ENCODE peak calls at places on chromosomes 4 and X, in nine cellular contexts. Y is fibroblast of mammary gland, O is MM.1S, B is A549, X is colonic mucosa, R is cardiac muscle cell, G is tibial nerve, Q is astrocyte of the spinal cord, M is neural progenitor cell. V is an unnamed sample.

GRCh38 chr4:81913427-81913878 is 441.7 kb upstream of the RASGEF1B start:
- DNase-seq in Y (peak; percentile 41), O (peak; percentile 42), B (peak; percentile 54), X (peak; percentile 51), R (peak; percentile 72), G (no peak), Q (peak; percentile 1), M (peak; percentile 89), V (peak; percentile 16)

GRCh38 chr4:4990857-4991540 is 28.3 kb downstream of the CYTL1 start:
- DNase-seq in Y (peak; percentile 95), O (no peak), B (peak; percentile 75), X (peak; percentile 67), R (peak; percentile 93), G (peak; percentile 61), Q (peak; percentile 55), M (no peak), V (peak; percentile 40)

GRCh38 chr4:11715753-11716521 is 287.2 kb upstream of the HS3ST1 start:
- DNase-seq in Y (no peak), O (no peak), B (no peak), X (no peak), R (no peak), G (no peak), Q (no peak), M (no peak), V (no peak)

GRCh38 chr4:103105558-103106356 is 6.1 kb upstream of the BDH2 start:
- DNase-seq in Y (no peak), O (no peak), B (no peak), X (no peak), R (peak; percentile 16), G (no peak), Q (peak; percentile 29), M (no peak), V (no peak)

GRCh38 chrX:15216280-15216679 is 53.6 kb downstream of the ASB9 start:
- DNase-seq in Y (no peak), O (no peak), B (no peak), X (no peak), R (no peak), G (no peak), Q (no peak), M (no peak), V (no peak)

GRCh38 chr4:26671111-26671510 is 87.2 kb downstream of the TBC1D19 start:
- DNase-seq in Y (no peak), O (no peak), B (no peak), X (no peak), R (no peak), G (no peak), Q (no peak), M (no peak), V (no peak)

GRCh38 chrX:66110112-66110511 is 53.9 kb upstream of the HEPH start:
- DNase-seq in Y (peak; percentile 39), O (peak; percentile 53), B (peak; percentile 9), X (peak; percentile 28), R (peak; percentile 20), G (no peak), Q (no peak), M (peak; percentile 9), V (no peak)

GRCh38 chr4:126470862-126471261 is 1156.1 kb downstream of the FAT4 start:
- DNase-seq in Y (peak; percentile 3), O (no peak), B (no peak), X (no peak), R (peak; percentile 48), G (no peak), Q (no peak), M (no peak), V (no peak)

GRCh38 chrX:104112326-104112951 is at the start of gene ZCCHC18:
- DNase-seq in Y (peak; percentile 20), O (peak; percentile 68), B (peak; percentile 4), X (peak; percentile 28), R (peak; percentile 67), G (no peak), Q (peak; percentile 72), M (peak; percentile 91), V (no peak)

GRCh38 chrX:9416562-9417319 is 48.1 kb upstream of the TBL1X start:
- DNase-seq in Y (peak; percentile 65), O (no peak), B (no peak), X (no peak), R (peak; percentile 78), G (no peak), Q (no peak), M (no peak), V (no peak)

GRCh38 chr4:23268072-23268771 is 575.5 kb downstream of the GBA3 start:
- DNase-seq in Y (no peak), O (no peak), B (no peak), X (no peak), R (no peak), G (no peak), Q (no peak), M (no peak), V (no peak)

GRCh38 chr4:171812377-171813194 is 618 bp upstream of the GALNTL6 start:
- DNase-seq in Y (no peak), O (no peak), B (peak; percentile 8), X (no peak), R (no peak), G (no peak), Q (no peak), M (peak; percentile 61), V (no peak)

GRCh38 chr4:82044141-82044993 is 329.4 kb downstream of the HNRNPD start:
- DNase-seq in Y (peak; percentile 24), O (no peak), B (peak; percentile 18), X (peak; percentile 40), R (peak; percentile 84), G (peak; percentile 14), Q (peak; percentile 53), M (peak; percentile 88), V (no peak)

GRCh38 chr4:68278045-68278444 is 32.6 kb upstream of the TMPRSS11B start:
- DNase-seq in Y (no peak), O (no peak), B (no peak), X (no peak), R (no peak), G (no peak), Q (no peak), M (no peak), V (no peak)

GRCh38 chr4:23023121-23023520 is 330.4 kb downstream of the GBA3 start:
- DNase-seq in Y (no peak), O (no peak), B (no peak), X (no peak), R (no peak), G (no peak), Q (no peak), M (no peak), V (no peak)

GRCh38 chr4:155106629-155107028 is 101.8 kb upstream of the NPY2R start:
- DNase-seq in Y (no peak), O (no peak), B (no peak), X (no peak), R (no peak), G (no peak), Q (no peak), M (no peak), V (no peak)
- TF ChIP-seq CTCF in Y (no peak), O (no peak), B (no peak), X (no peak), R (no peak), G (no peak), Q (no peak), M (no peak), V (no peak)

GRCh38 chr4:145933134-145933533 is 5.5 kb downstream of the ZNF827 start:
- DNase-seq in Y (peak; percentile 47), O (no peak), B (no peak), X (no peak), R (no peak), G (no peak), Q (no peak), M (no peak), V (no peak)

GRCh38 chr4:145931403-145931802 is 7.2 kb downstream of the ZNF827 start:
- DNase-seq in Y (no peak), O (no peak), B (no peak), X (no peak), R (no peak), G (no peak), Q (no peak), M (no peak), V (no peak)

GRCh38 chr4:145930592-145930991 is 8.0 kb downstream of the ZNF827 start:
- DNase-seq in Y (peak; percentile 30), O (no peak), B (no peak), X (no peak), R (no peak), G (no peak), Q (no peak), M (no peak), V (no peak)

GRCh38 chr4:145927055-145927454 is 11.6 kb downstream of the ZNF827 start:
- DNase-seq in Y (no peak), O (no peak), B (no peak), X (no peak), R (no peak), G (no peak), Q (no peak), M (no peak), V (no peak)

GRCh38 chr4:145929415-145930178 is 9.0 kb downstream of the ZNF827 start:
- DNase-seq in Y (no peak), O (no peak), B (no peak), X (no peak), R (no peak), G (no peak), Q (no peak), M (no peak), V (no peak)
- H3K4me3 ChIP-seq in Y (no peak overlapping the region), O (no peak overlapping the region), B (no peak overlapping the region), X (no peak overlapping the region), R (no peak overlapping the region), G (no peak overlapping the region), Q (no peak overlapping the region), M (no peak overlapping the region), V (no peak overlapping the region)

DNA sequence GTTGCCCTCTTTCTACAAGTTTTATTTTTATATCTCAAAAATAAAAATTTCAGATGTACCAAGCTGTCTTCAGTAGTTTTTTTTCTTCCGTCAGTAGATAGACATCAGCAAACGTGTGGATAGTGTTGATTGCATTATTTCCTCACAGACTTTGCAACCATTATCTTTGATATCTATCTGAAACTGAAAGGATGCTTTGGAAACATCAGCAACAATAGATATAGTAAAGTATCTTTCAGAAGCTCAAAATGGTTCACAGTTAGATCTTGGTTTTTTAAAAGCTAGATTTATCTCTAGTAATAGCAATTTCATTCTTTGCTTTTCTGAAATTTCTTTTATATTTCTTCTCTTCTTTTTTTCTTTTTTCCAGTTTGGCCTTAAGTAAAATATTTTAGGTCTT is 246.9 kb upstream of the PCDH7 start:
- DNase-seq in Y (no peak), O (peak; percentile 50), B (no peak), X (no peak), R (no peak), G (no peak), Q (no peak), M (no peak), V (no peak)
- TF ChIP-seq CTCF in Y (no peak), O (no peak), B (no peak), X (no peak), R (no peak), G (no peak), Q (no peak), M (no peak), V (no peak)

DNA sequence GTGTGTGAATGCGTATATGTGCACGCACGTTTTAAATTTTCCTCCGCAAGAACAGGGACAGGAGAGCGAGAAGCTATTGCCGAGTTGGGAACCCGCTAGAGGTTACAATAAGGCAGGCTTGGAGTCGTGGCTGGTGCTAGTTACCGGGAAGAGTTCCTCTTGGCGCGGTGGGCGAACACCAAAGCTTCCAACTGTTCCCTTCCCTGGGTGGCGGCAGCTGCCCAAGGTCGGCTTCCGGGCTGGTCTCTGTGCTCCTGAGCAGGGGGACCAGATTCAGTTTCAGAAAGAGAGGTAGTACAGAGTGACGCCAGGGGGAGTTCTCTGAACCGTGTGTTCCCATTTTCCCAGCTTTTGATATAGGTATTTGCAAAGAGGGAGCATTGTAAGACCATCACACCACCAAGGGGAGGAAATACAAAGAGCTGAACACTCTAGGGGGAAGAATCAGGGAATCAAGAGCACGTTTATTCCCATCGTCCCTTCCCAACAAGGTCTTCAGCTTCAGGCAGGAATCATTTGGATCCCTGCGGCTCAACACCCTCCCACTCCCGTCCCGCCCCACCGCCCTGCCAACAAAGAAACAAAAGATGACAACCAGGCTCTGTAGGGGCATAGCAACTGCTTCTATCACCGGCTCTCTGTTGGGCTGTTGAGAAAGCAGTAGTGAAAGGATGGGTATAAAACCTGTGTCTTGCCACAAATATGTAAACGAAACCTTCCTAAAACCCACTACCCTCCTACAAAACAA is 113.6 kb upstream of the TEX13C start:
- DNase-seq in Y (no peak), O (no peak), B (peak; percentile 43), X (peak; percentile 15), R (no peak), G (no peak), Q (peak; percentile 3), M (peak; percentile 59), V (no peak)
- H3K4me3 ChIP-seq in Y (no peak overlapping the region), O (no peak overlapping the region), B (peak overlapping the region; percentile 54), X (peak overlapping the region; percentile 3), R (peak overlapping the region; percentile 35), G (no peak overlapping the region), Q (peak overlapping the region; percentile 26), M (peak overlapping the region; percentile 41), V (no peak overlapping the region)

V was measured in HFF-Myc.